ENCODE peak calls at places on chromosomes 1 and 21, in seven cellular contexts. One of them, this sample, is unnamed. For H3K36me3, the result is how much of the 10 kb centered on the place peaks cover.

GRCh38 chr1:62875676-62876075 is 91.7 kb downstream of the ATG4C start:
- DNase-seq in hepatocyte: no peak
- DNase-seq in Peyer's patch: no peak
- DNase-seq in sigmoid colon: no peak
- DNase-seq in heart right ventricle: no peak
- DNase-seq in mammary epithelial cell: no peak
- DNase-seq in upper lobe of left lung: no peak
- DNase-seq in this sample: no peak

GRCh38 chr1:175270361-175270760 is 77.8 kb upstream of the KIAA0040 start:
- DNase-seq in mammary epithelial cell: no peak
- DNase-seq in sigmoid colon: no peak
- DNase-seq in Peyer's patch: no peak
- DNase-seq in hepatocyte: no peak
- DNase-seq in upper lobe of left lung: no peak
- DNase-seq in heart right ventricle: no peak
- DNase-seq in this sample: no peak

GRCh38 chr1:18344755-18345154 is 136.0 kb upstream of the KLHDC7A start:
- DNase-seq in hepatocyte: no peak
- DNase-seq in sigmoid colon: no peak
- DNase-seq in upper lobe of left lung: no peak
- DNase-seq in mammary epithelial cell: no peak
- DNase-seq in heart right ventricle: no peak
- DNase-seq in Peyer's patch: no peak
- DNase-seq in this sample: no peak

GRCh38 chr1:189775343-189775742 is 702.3 kb downstream of the BRINP3 start:
- DNase-seq in Peyer's patch: no peak
- DNase-seq in sigmoid colon: no peak
- DNase-seq in hepatocyte: peak
- DNase-seq in mammary epithelial cell: peak
- DNase-seq in upper lobe of left lung: no peak
- DNase-seq in heart right ventricle: no peak
- DNase-seq in this sample: no peak

GRCh38 chr1:105894006-105894405 is 1162.5 kb upstream of the PRMT6 start:
- DNase-seq in upper lobe of left lung: no peak
- DNase-seq in sigmoid colon: no peak
- DNase-seq in mammary epithelial cell: no peak
- DNase-seq in heart right ventricle: no peak
- DNase-seq in hepatocyte: no peak
- DNase-seq in Peyer's patch: no peak
- DNase-seq in this sample: no peak

GRCh38 chr1:175377394-175377793 is 184.8 kb upstream of the KIAA0040 start:
- DNase-seq in mammary epithelial cell: no peak
- DNase-seq in Peyer's patch: no peak
- DNase-seq in hepatocyte: peak
- DNase-seq in sigmoid colon: no peak
- DNase-seq in heart right ventricle: no peak
- DNase-seq in upper lobe of left lung: no peak
- DNase-seq in this sample: no peak

GRCh38 chr1:214292317-214292716 is 11.4 kb downstream of the SMYD2 start:
- DNase-seq in Peyer's patch: no peak
- DNase-seq in upper lobe of left lung: no peak
- DNase-seq in mammary epithelial cell: peak
- DNase-seq in heart right ventricle: no peak
- DNase-seq in sigmoid colon: no peak
- DNase-seq in hepatocyte: no peak
- DNase-seq in this sample: no peak

GRCh38 chr1:113103048-113103447 is 30.1 kb downstream of the LRIG2 start:
- DNase-seq in hepatocyte: no peak
- DNase-seq in sigmoid colon: no peak
- DNase-seq in upper lobe of left lung: no peak
- DNase-seq in Peyer's patch: no peak
- DNase-seq in mammary epithelial cell: peak
- DNase-seq in heart right ventricle: no peak
- DNase-seq in this sample: no peak

GRCh38 chr21:16304700-16305099 is 574.9 kb downstream of the USP25 start:
- DNase-seq in sigmoid colon: no peak
- DNase-seq in mammary epithelial cell: no peak
- DNase-seq in upper lobe of left lung: no peak
- DNase-seq in Peyer's patch: no peak
- DNase-seq in heart right ventricle: no peak
- DNase-seq in hepatocyte: no peak
- DNase-seq in this sample: no peak

GRCh38 chr1:226534645-226535044 is 13.9 kb upstream of the STUM start:
- DNase-seq in Peyer's patch: no peak
- DNase-seq in sigmoid colon: no peak
- DNase-seq in hepatocyte: no peak
- DNase-seq in heart right ventricle: no peak
- DNase-seq in upper lobe of left lung: no peak
- DNase-seq in mammary epithelial cell: no peak
- DNase-seq in this sample: no peak

GRCh38 chr1:190022709-190023108 is 455.0 kb downstream of the BRINP3 start:
- DNase-seq in hepatocyte: no peak
- DNase-seq in upper lobe of left lung: no peak
- DNase-seq in mammary epithelial cell: peak
- DNase-seq in heart right ventricle: no peak
- DNase-seq in Peyer's patch: no peak
- DNase-seq in sigmoid colon: no peak
- DNase-seq in this sample: no peak

GRCh38 chr1:38489844-38490270 is 369.7 kb downstream of the RRAGC start:
- DNase-seq in Peyer's patch: no peak
- DNase-seq in hepatocyte: peak
- DNase-seq in upper lobe of left lung: no peak
- DNase-seq in sigmoid colon: no peak
- DNase-seq in mammary epithelial cell: no peak
- DNase-seq in heart right ventricle: no peak
- DNase-seq in this sample: no peak

GRCh38 chr1:38827299-38827698 is 32.3 kb downstream of the RRAGC start:
- DNase-seq in mammary epithelial cell: no peak
- DNase-seq in hepatocyte: no peak
- DNase-seq in heart right ventricle: no peak
- DNase-seq in sigmoid colon: no peak
- DNase-seq in Peyer's patch: no peak
- DNase-seq in upper lobe of left lung: no peak
- DNase-seq in this sample: no peak

GRCh38 chr1:219801433-219801832 is 126.9 kb downstream of the SLC30A10 start:
- DNase-seq in upper lobe of left lung: no peak
- DNase-seq in hepatocyte: no peak
- DNase-seq in sigmoid colon: no peak
- DNase-seq in heart right ventricle: no peak
- DNase-seq in mammary epithelial cell: no peak
- DNase-seq in Peyer's patch: no peak
- DNase-seq in this sample: no peak

GRCh38 chr1:219797009-219797408 is 131.3 kb downstream of the SLC30A10 start:
- DNase-seq in upper lobe of left lung: no peak
- DNase-seq in heart right ventricle: no peak
- DNase-seq in hepatocyte: no peak
- DNase-seq in sigmoid colon: no peak
- DNase-seq in mammary epithelial cell: no peak
- DNase-seq in Peyer's patch: no peak
- DNase-seq in this sample: no peak

GRCh38 chr1:219798283-219799030 is 129.9 kb downstream of the SLC30A10 start:
- DNase-seq in sigmoid colon: no peak
- DNase-seq in mammary epithelial cell: peak
- DNase-seq in upper lobe of left lung: no peak
- DNase-seq in Peyer's patch: no peak
- DNase-seq in hepatocyte: no peak
- DNase-seq in heart right ventricle: no peak
- DNase-seq in this sample: no peak

GRCh38 chr1:219794085-219794743 is 134.1 kb downstream of the SLC30A10 start:
- DNase-seq in Peyer's patch: no peak
- DNase-seq in mammary epithelial cell: no peak
- DNase-seq in upper lobe of left lung: no peak
- DNase-seq in hepatocyte: no peak
- DNase-seq in sigmoid colon: no peak
- DNase-seq in heart right ventricle: no peak
- DNase-seq in this sample: no peak

GRCh38 chr1:219797683-219798082 is 130.7 kb downstream of the SLC30A10 start:
- DNase-seq in upper lobe of left lung: no peak
- DNase-seq in hepatocyte: no peak
- DNase-seq in heart right ventricle: no peak
- DNase-seq in sigmoid colon: no peak
- DNase-seq in Peyer's patch: no peak
- DNase-seq in mammary epithelial cell: no peak
- DNase-seq in this sample: no peak
- H3K27ac ChIP-seq in upper lobe of left lung: no peak
- H3K27ac ChIP-seq in hepatocyte: no peak
- H3K27ac ChIP-seq in heart right ventricle: no peak
- H3K27ac ChIP-seq in sigmoid colon: no peak
- H3K27ac ChIP-seq in Peyer's patch: no peak
- H3K27ac ChIP-seq in mammary epithelial cell: no peak
- H3K27ac ChIP-seq in this sample: no peak

DNA sequence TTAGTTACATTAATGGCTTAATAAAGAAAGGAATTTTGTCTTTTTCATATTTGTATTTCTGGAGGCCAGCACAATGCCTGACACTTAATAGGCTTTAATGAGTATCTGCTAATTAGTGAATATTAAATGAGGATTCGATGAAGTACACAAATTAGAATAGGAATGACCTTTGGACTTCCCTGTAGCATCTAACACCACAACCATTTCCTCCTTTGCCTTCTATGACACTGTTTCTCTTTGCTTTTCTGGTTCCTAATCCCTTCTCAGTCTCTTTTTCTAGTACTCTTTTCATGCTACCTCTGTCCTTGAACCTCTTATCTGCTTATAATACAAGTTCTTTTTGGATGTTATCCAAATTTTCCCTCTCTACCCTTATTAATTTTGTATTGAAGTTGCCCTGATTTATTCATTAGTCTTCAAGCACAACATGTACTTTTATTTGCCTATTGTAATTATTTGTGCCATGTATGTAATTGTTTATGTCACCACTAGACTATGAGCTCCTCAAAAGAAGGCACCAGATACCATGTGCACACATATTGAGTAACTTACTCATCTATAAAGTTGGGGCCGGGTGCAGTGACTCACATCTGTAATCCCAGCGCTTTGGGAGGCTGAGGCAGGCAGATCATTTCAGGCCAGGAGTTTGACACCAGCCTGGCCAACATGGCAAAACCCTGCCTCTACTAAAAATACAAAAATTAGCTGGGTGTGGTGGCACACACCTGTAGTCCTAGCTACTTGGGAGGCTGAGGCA is 23.8 kb downstream of the RPS27 start:
- DNase-seq in mammary epithelial cell: peak
- DNase-seq in upper lobe of left lung: no peak
- DNase-seq in hepatocyte: no peak
- DNase-seq in sigmoid colon: no peak
- DNase-seq in Peyer's patch: no peak
- DNase-seq in heart right ventricle: no peak
- DNase-seq in this sample: no peak
- H3K36me3 ChIP-seq in mammary epithelial cell: under half
- H3K36me3 ChIP-seq in upper lobe of left lung: under half
- H3K36me3 ChIP-seq in hepatocyte: under half
- H3K36me3 ChIP-seq in sigmoid colon: under half
- H3K36me3 ChIP-seq in Peyer's patch: under half
- H3K36me3 ChIP-seq in heart right ventricle: under half
- H3K36me3 ChIP-seq in this sample: under half

GRCh38 chr1:1356166-1356795 is 2.1 kb downstream of the MXRA8 start:
- DNase-seq in upper lobe of left lung: no peak
- DNase-seq in Peyer's patch: no peak
- DNase-seq in mammary epithelial cell: no peak
- DNase-seq in hepatocyte: no peak
- DNase-seq in heart right ventricle: no peak
- DNase-seq in sigmoid colon: no peak
- DNase-seq in this sample: no peak

GRCh38 chr1:1358433-1359201 is at the start of gene MXRA8:
- DNase-seq in upper lobe of left lung: no peak
- DNase-seq in heart right ventricle: peak
- DNase-seq in hepatocyte: peak
- DNase-seq in mammary epithelial cell: no peak
- DNase-seq in sigmoid colon: peak
- DNase-seq in Peyer's patch: no peak
- DNase-seq in this sample: no peak

GRCh38 chr1:1357871-1358432 is 403 bp downstream of the MXRA8 start:
- DNase-seq in mammary epithelial cell: no peak
- DNase-seq in Peyer's patch: no peak
- DNase-seq in upper lobe of left lung: no peak
- DNase-seq in sigmoid colon: no peak
- DNase-seq in hepatocyte: peak
- DNase-seq in heart right ventricle: no peak
- DNase-seq in this sample: no peak

GRCh38 chr1:1355376-1355775 is 3.0 kb downstream of the MXRA8 start:
- DNase-seq in hepatocyte: peak
- DNase-seq in mammary epithelial cell: no peak
- DNase-seq in heart right ventricle: peak
- DNase-seq in Peyer's patch: no peak
- DNase-seq in sigmoid colon: no peak
- DNase-seq in upper lobe of left lung: no peak
- DNase-seq in this sample: no peak

DNA sequence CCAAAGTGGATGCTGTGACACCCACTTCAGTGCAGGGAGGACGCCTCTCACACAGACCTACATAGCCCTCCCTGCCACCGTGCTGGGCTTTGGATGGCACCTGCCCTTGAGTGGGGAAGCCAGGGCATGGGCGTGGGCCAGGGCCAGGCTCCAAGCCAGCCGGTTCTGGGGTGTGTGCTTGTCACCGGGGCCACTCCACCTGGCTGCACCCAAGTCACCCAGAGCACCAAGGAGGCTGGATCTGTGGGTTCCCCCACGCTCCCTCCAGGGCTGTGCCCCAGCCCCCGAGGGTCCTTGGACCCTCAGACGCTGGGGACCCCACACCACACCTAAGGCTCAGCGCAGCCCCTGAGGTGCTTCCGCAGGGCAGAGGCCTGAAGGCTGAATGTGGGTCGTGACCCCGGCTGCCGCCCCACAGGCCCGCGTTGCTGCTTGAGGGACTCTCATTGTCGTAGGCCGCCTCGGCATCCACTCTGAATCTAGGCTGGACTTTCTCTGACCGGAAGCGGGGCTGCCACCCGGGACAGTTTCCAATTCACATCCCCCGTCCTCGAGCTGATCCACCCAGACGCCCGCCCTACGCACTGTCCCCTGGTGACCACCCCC is 1.5 kb downstream of the MXRA8 start:
- DNase-seq in upper lobe of left lung: no peak
- DNase-seq in hepatocyte: no peak
- DNase-seq in heart right ventricle: peak
- DNase-seq in sigmoid colon: no peak
- DNase-seq in Peyer's patch: no peak
- DNase-seq in mammary epithelial cell: no peak
- DNase-seq in this sample: no peak
- H3K27ac ChIP-seq in upper lobe of left lung: peak
- H3K27ac ChIP-seq in hepatocyte: peak
- H3K27ac ChIP-seq in heart right ventricle: peak
- H3K27ac ChIP-seq in sigmoid colon: peak
- H3K27ac ChIP-seq in Peyer's patch: peak
- H3K27ac ChIP-seq in mammary epithelial cell: no peak
- H3K27ac ChIP-seq in this sample: peak

GRCh38 chr21:20997308-20997632 is 939 bp upstream of the NCAM2 start:
- DNase-seq in Peyer's patch: no peak
- DNase-seq in heart right ventricle: peak
- DNase-seq in sigmoid colon: no peak
- DNase-seq in mammary epithelial cell: no peak
- DNase-seq in hepatocyte: peak
- DNase-seq in upper lobe of left lung: no peak
- DNase-seq in this sample: no peak
- H3K36me3 ChIP-seq in Peyer's patch: under half
- H3K36me3 ChIP-seq in heart right ventricle: under half
- H3K36me3 ChIP-seq in sigmoid colon: under half
- H3K36me3 ChIP-seq in mammary epithelial cell: under half
- H3K36me3 ChIP-seq in hepatocyte: under half
- H3K36me3 ChIP-seq in upper lobe of left lung: under half
- H3K36me3 ChIP-seq in this sample: under half

GRCh38 chr1:54384921-54385726 is 21.1 kb downstream of the SSBP3 start:
- DNase-seq in upper lobe of left lung: no peak
- DNase-seq in Peyer's patch: no peak
- DNase-seq in sigmoid colon: no peak
- DNase-seq in hepatocyte: no peak
- DNase-seq in mammary epithelial cell: no peak
- DNase-seq in heart right ventricle: no peak
- DNase-seq in this sample: no peak
- H3K27ac ChIP-seq in upper lobe of left lung: peak
- H3K27ac ChIP-seq in Peyer's patch: no peak
- H3K27ac ChIP-seq in sigmoid colon: peak
- H3K27ac ChIP-seq in hepatocyte: peak
- H3K27ac ChIP-seq in mammary epithelial cell: no peak
- H3K27ac ChIP-seq in heart right ventricle: peak
- H3K27ac ChIP-seq in this sample: no peak

This sample was measured in lower lobe of right lung.